ENCODE peak calls at places on chromosomes 5 and 9, in nine cellular contexts. One of them, this sample, is unnamed.

GRCh38 chr5:172150514-172151425 is 37.3 kb downstream of the STK10 start:
- DNase-seq in GM23248: peak
- DNase-seq in right atrium auricular region: peak
- DNase-seq in CD4-positive, CD25-positive, alpha-beta regulatory T cell: peak
- DNase-seq in aorta: peak
- DNase-seq in upper lobe of right lung: peak
- DNase-seq in A549: no peak
- DNase-seq in hepatocyte: no peak
- DNase-seq in K562: peak
- DNase-seq in this sample: no peak

GRCh38 chr5:2675548-2675947 is 75.9 kb downstream of the IRX2 start:
- DNase-seq in hepatocyte: no peak
- DNase-seq in aorta: no peak
- DNase-seq in right atrium auricular region: no peak
- DNase-seq in A549: no peak
- DNase-seq in upper lobe of right lung: no peak
- DNase-seq in CD4-positive, CD25-positive, alpha-beta regulatory T cell: no peak
- DNase-seq in GM23248: no peak
- DNase-seq in K562: no peak
- DNase-seq in this sample: no peak

GRCh38 chr5:170249360-170249759 is 16.6 kb downstream of the C5orf58 start:
- DNase-seq in hepatocyte: no peak
- DNase-seq in CD4-positive, CD25-positive, alpha-beta regulatory T cell: no peak
- DNase-seq in upper lobe of right lung: no peak
- DNase-seq in K562: no peak
- DNase-seq in right atrium auricular region: no peak
- DNase-seq in A549: no peak
- DNase-seq in GM23248: no peak
- DNase-seq in aorta: no peak
- DNase-seq in this sample: no peak

GRCh38 chr5:75054110-75054930 is 2.0 kb upstream of the GCNT4 start:
- DNase-seq in A549: no peak
- DNase-seq in K562: no peak
- DNase-seq in GM23248: peak
- DNase-seq in right atrium auricular region: peak
- DNase-seq in CD4-positive, CD25-positive, alpha-beta regulatory T cell: no peak
- DNase-seq in aorta: peak
- DNase-seq in upper lobe of right lung: peak
- DNase-seq in hepatocyte: peak
- DNase-seq in this sample: no peak

GRCh38 chr5:78534148-78535009 is 114.2 kb downstream of the LHFPL2 start:
- DNase-seq in GM23248: peak
- DNase-seq in K562: peak
- DNase-seq in aorta: peak
- DNase-seq in A549: no peak
- DNase-seq in upper lobe of right lung: peak
- DNase-seq in CD4-positive, CD25-positive, alpha-beta regulatory T cell: no peak
- DNase-seq in hepatocyte: no peak
- DNase-seq in right atrium auricular region: peak
- DNase-seq in this sample: no peak

GRCh38 chr5:125140855-125141254 is 394.4 kb upstream of the ZNF608 start:
- DNase-seq in K562: no peak
- DNase-seq in hepatocyte: peak
- DNase-seq in GM23248: peak
- DNase-seq in aorta: no peak
- DNase-seq in right atrium auricular region: no peak
- DNase-seq in A549: peak
- DNase-seq in CD4-positive, CD25-positive, alpha-beta regulatory T cell: no peak
- DNase-seq in upper lobe of right lung: no peak
- DNase-seq in this sample: no peak

GRCh38 chr5:93395010-93395409 is 186.0 kb downstream of the NR2F1-AS1 start:
- DNase-seq in CD4-positive, CD25-positive, alpha-beta regulatory T cell: no peak
- DNase-seq in hepatocyte: no peak
- DNase-seq in upper lobe of right lung: no peak
- DNase-seq in K562: no peak
- DNase-seq in right atrium auricular region: no peak
- DNase-seq in A549: no peak
- DNase-seq in aorta: no peak
- DNase-seq in GM23248: peak
- DNase-seq in this sample: no peak

GRCh38 chr5:105172918-105173317 is 1610.3 kb upstream of the NUDT12 start:
- DNase-seq in right atrium auricular region: no peak
- DNase-seq in upper lobe of right lung: no peak
- DNase-seq in hepatocyte: no peak
- DNase-seq in K562: no peak
- DNase-seq in aorta: no peak
- DNase-seq in A549: no peak
- DNase-seq in CD4-positive, CD25-positive, alpha-beta regulatory T cell: no peak
- DNase-seq in GM23248: no peak
- DNase-seq in this sample: no peak

GRCh38 chr5:101785090-101785489 is 511.0 kb downstream of the SLCO4C1 start:
- DNase-seq in right atrium auricular region: no peak
- DNase-seq in CD4-positive, CD25-positive, alpha-beta regulatory T cell: no peak
- DNase-seq in aorta: no peak
- DNase-seq in upper lobe of right lung: no peak
- DNase-seq in A549: no peak
- DNase-seq in K562: no peak
- DNase-seq in GM23248: no peak
- DNase-seq in hepatocyte: no peak
- DNase-seq in this sample: no peak

GRCh38 chr5:101788797-101789196 is 507.3 kb downstream of the SLCO4C1 start:
- DNase-seq in hepatocyte: no peak
- DNase-seq in upper lobe of right lung: no peak
- DNase-seq in right atrium auricular region: no peak
- DNase-seq in A549: no peak
- DNase-seq in aorta: no peak
- DNase-seq in K562: no peak
- DNase-seq in CD4-positive, CD25-positive, alpha-beta regulatory T cell: no peak
- DNase-seq in GM23248: no peak
- DNase-seq in this sample: no peak

GRCh38 chr5:101782352-101783087 is 513.6 kb downstream of the SLCO4C1 start:
- DNase-seq in K562: no peak
- DNase-seq in CD4-positive, CD25-positive, alpha-beta regulatory T cell: no peak
- DNase-seq in GM23248: no peak
- DNase-seq in A549: no peak
- DNase-seq in aorta: no peak
- DNase-seq in hepatocyte: no peak
- DNase-seq in right atrium auricular region: no peak
- DNase-seq in upper lobe of right lung: no peak
- DNase-seq in this sample: no peak

DNA sequence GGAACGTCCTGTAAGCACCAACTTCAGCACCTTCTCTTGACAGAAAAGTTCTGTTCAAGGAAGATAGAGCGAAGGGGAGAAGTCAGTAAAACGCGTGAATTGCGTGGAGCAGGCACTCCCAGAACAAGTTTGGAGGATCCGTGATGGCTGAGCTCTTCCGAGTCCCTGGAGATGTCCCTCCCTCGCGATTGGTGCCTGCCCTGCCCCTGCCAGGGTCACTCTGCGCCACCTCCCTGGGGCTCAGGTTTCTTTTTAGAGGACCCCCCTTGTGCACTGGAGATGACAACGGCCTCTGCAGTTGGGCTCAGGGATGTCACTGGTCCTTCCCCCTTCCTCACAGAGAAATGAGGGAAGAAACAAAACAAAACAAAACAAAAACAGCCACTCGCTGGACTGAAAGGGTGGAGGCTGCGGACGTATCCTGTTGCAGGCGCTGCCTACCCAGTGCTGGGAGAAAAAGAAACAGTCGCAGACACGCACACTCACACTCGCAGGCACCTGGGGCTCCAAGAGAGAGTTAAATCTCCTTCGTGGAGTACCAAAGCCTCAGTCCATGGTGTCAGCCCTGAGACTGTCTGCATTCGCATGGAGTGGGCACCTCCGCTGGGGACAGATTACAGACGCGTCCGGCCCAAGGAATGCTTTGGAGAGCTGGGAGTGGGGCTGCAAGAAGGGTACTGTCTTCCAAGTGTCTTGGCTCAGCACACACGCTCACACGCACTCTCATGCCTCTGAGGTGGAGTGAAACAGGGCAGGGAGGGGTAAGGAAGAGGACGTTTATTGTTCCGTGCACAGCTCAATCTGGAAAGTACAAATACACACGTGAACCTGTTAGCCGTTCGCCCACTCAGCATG is 512.6 kb downstream of the SLCO4C1 start:
- DNase-seq in GM23248: no peak
- DNase-seq in right atrium auricular region: no peak
- DNase-seq in CD4-positive, CD25-positive, alpha-beta regulatory T cell: no peak
- DNase-seq in hepatocyte: no peak
- DNase-seq in aorta: no peak
- DNase-seq in K562: no peak
- DNase-seq in A549: no peak
- DNase-seq in upper lobe of right lung: no peak
- DNase-seq in this sample: no peak
- H3K4me3 ChIP-seq in GM23248: peak
- H3K4me3 ChIP-seq in right atrium auricular region: no peak
- H3K4me3 ChIP-seq in CD4-positive, CD25-positive, alpha-beta regulatory T cell: no peak
- H3K4me3 ChIP-seq in hepatocyte: no peak
- H3K4me3 ChIP-seq in aorta: peak
- H3K4me3 ChIP-seq in K562: no peak
- H3K4me3 ChIP-seq in A549: peak
- H3K4me3 ChIP-seq in upper lobe of right lung: peak
- H3K4me3 ChIP-seq in this sample: no peak

DNA sequence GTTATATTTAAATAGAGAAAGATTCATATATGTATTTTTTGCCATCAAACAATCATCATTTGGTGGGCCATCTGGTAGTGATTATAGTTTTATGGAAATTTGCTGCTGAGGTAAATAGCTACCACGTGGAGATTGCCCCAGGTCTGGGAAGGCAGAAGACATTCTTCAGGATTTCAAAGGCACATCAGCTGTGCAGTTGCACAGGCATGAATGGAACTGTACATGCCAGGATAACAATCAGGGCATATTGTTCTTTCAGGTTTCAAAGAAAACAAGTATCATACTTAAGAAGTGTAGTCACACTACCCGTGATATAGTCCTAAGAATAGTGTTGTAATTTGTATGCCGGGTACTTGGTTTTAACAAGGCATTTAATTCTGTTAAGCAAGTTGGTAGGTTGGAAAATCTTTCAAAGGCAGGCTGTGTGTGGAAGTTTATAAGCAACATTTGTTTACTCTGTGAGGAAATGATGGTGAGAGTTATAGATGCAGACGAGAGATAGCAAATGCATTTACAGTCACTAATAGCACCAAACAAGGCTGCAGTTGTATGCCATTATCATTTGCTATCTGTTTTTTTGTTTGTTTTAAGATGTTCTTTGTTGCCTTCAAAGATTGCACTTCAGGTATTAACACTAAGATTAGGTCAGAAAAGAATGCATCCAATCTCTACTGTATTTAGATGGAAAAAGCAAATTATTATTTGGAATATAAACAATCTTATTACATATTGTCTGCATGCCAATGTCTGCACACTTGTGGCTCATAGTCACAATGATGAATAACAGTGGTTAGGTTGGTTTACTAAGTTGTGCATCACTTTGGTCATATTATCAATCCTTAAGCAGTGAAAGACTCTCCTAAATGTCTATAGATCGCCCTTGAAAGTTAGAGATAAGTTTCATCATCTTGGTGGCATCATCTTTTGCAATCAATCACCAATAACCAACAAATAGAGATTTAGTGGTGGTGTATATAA is 55.3 kb downstream of the RPS23 start:
- DNase-seq in aorta: no peak
- DNase-seq in A549: no peak
- DNase-seq in hepatocyte: no peak
- DNase-seq in upper lobe of right lung: no peak
- DNase-seq in right atrium auricular region: no peak
- DNase-seq in CD4-positive, CD25-positive, alpha-beta regulatory T cell: no peak
- DNase-seq in GM23248: peak
- DNase-seq in K562: no peak
- DNase-seq in this sample: no peak
- H3K27ac ChIP-seq in aorta: no peak
- H3K27ac ChIP-seq in A549: no peak
- H3K27ac ChIP-seq in hepatocyte: no peak
- H3K27ac ChIP-seq in upper lobe of right lung: no peak
- H3K27ac ChIP-seq in right atrium auricular region: no peak
- H3K27ac ChIP-seq in CD4-positive, CD25-positive, alpha-beta regulatory T cell: no peak
- H3K27ac ChIP-seq in GM23248: no peak
- H3K27ac ChIP-seq in K562: no peak
- H3K27ac ChIP-seq in this sample: no peak

DNA sequence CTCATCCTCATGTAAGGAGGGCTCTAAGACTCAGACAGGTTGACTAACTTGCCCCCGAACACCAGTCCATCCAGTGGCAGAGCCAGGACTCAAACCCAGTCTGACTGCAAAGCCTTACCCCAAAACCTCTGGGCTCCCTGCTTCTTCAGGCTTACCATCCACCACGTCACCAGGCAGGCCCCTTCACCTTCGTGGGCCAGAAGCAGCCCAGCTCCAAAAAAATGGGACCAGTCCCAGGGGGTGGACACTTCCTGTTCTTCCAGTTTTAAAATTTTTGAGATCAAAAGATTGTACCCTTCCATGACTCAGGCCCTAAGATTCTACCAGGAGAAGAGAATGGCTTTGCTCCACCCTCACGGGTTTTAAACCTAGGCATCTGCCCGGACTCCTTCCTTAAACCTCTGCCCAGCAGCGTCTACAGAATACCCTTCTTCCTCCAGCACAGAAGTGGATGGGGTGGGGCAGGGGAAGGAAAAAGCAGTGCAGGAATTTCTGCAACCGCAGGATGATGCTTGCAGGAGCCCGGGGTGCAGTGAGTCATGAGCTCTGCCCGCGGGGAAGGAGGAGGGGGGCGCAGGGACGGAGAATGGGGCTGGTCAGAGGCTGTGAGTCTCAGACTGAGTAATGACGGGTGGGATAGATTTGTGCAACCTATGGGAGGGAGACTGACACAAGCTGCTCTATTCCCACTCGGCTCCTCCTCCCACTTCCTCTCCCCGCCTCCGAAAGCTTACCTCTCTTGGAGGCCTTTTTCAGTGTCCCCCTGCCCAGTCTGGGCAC is 50.4 kb upstream of the STXBP1 start:
- DNase-seq in right atrium auricular region: peak
- DNase-seq in GM23248: peak
- DNase-seq in A549: peak
- DNase-seq in K562: peak
- DNase-seq in CD4-positive, CD25-positive, alpha-beta regulatory T cell: no peak
- DNase-seq in aorta: peak
- DNase-seq in upper lobe of right lung: peak
- DNase-seq in hepatocyte: peak
- DNase-seq in this sample: no peak
- H3K4me3 ChIP-seq in right atrium auricular region: no peak
- H3K4me3 ChIP-seq in GM23248: peak
- H3K4me3 ChIP-seq in A549: peak
- H3K4me3 ChIP-seq in K562: no peak
- H3K4me3 ChIP-seq in CD4-positive, CD25-positive, alpha-beta regulatory T cell: no peak
- H3K4me3 ChIP-seq in aorta: no peak
- H3K4me3 ChIP-seq in upper lobe of right lung: peak
- H3K4me3 ChIP-seq in hepatocyte: no peak
- H3K4me3 ChIP-seq in this sample: no peak

GRCh38 chr9:7354704-7355103 is 444.9 kb downstream of the DMAC1 start:
- DNase-seq in GM23248: no peak
- DNase-seq in K562: no peak
- DNase-seq in right atrium auricular region: no peak
- DNase-seq in A549: no peak
- DNase-seq in CD4-positive, CD25-positive, alpha-beta regulatory T cell: no peak
- DNase-seq in hepatocyte: no peak
- DNase-seq in upper lobe of right lung: no peak
- DNase-seq in aorta: no peak
- DNase-seq in this sample: no peak

GRCh38 chr9:7366121-7366520 is 433.5 kb downstream of the DMAC1 start:
- DNase-seq in upper lobe of right lung: no peak
- DNase-seq in aorta: no peak
- DNase-seq in CD4-positive, CD25-positive, alpha-beta regulatory T cell: no peak
- DNase-seq in GM23248: no peak
- DNase-seq in A549: no peak
- DNase-seq in right atrium auricular region: no peak
- DNase-seq in K562: no peak
- DNase-seq in hepatocyte: no peak
- DNase-seq in this sample: no peak

GRCh38 chr9:7358876-7359275 is 440.7 kb downstream of the DMAC1 start:
- DNase-seq in right atrium auricular region: no peak
- DNase-seq in K562: no peak
- DNase-seq in GM23248: no peak
- DNase-seq in CD4-positive, CD25-positive, alpha-beta regulatory T cell: no peak
- DNase-seq in upper lobe of right lung: no peak
- DNase-seq in aorta: no peak
- DNase-seq in hepatocyte: no peak
- DNase-seq in A549: no peak
- DNase-seq in this sample: no peak

GRCh38 chr9:7363777-7364477 is 435.7 kb downstream of the DMAC1 start:
- DNase-seq in right atrium auricular region: no peak
- DNase-seq in upper lobe of right lung: no peak
- DNase-seq in CD4-positive, CD25-positive, alpha-beta regulatory T cell: no peak
- DNase-seq in GM23248: no peak
- DNase-seq in hepatocyte: peak
- DNase-seq in K562: no peak
- DNase-seq in aorta: no peak
- DNase-seq in A549: no peak
- DNase-seq in this sample: no peak

GRCh38 chr9:7360513-7360912 is 439.1 kb downstream of the DMAC1 start:
- DNase-seq in K562: no peak
- DNase-seq in hepatocyte: no peak
- DNase-seq in A549: no peak
- DNase-seq in upper lobe of right lung: no peak
- DNase-seq in GM23248: no peak
- DNase-seq in CD4-positive, CD25-positive, alpha-beta regulatory T cell: no peak
- DNase-seq in aorta: no peak
- DNase-seq in right atrium auricular region: no peak
- DNase-seq in this sample: peak
- H3K27ac ChIP-seq in K562: no peak
- H3K27ac ChIP-seq in hepatocyte: no peak
- H3K27ac ChIP-seq in A549: no peak
- H3K27ac ChIP-seq in upper lobe of right lung: no peak
- H3K27ac ChIP-seq in GM23248: no peak
- H3K27ac ChIP-seq in CD4-positive, CD25-positive, alpha-beta regulatory T cell: no peak
- H3K27ac ChIP-seq in aorta: no peak
- H3K27ac ChIP-seq in right atrium auricular region: no peak
- H3K27ac ChIP-seq in this sample: no peak